ENCODE peak calls at places on chromosome 4, in six cellular contexts. A, M, J, E, H and X are unnamed samples. For H3K27me3 and H3K4me1, the result is how much of the 10 kb centered on the place peaks cover.

GRCh38 chr4:76748649-76749048 is 149.3 kb downstream of the SOWAHB start:
- DNase-seq in A (no peak), M (peak), J (no peak), E (no peak), H (no peak), X (no peak)

GRCh38 chr4:122710434-122711308 is 21.8 kb upstream of the BBS12 start:
- DNase-seq in A (no peak), M (no peak), J (no peak), E (no peak), H (no peak), X (no peak)

GRCh38 chr4:104915864-104916263 is 230.8 kb upstream of the TET2 start:
- DNase-seq in A (no peak), M (peak), J (no peak), E (no peak), H (no peak), X (no peak)

GRCh38 chr4:90943311-90943710 is 816.1 kb downstream of the CCSER1 start:
- DNase-seq in A (no peak), M (no peak), J (no peak), E (no peak), H (no peak), X (no peak)

GRCh38 chr4:102429553-102429952 is 71.6 kb upstream of the NFKB1 start:
- DNase-seq in A (no peak), M (no peak), J (no peak), E (no peak), H (no peak), X (no peak)

GRCh38 chr4:152680988-152681731 is 1.4 kb upstream of the TMEM154 start:
- DNase-seq in A (no peak), M (no peak), J (no peak), E (no peak), H (no peak), X (no peak)

GRCh38 chr4:121898150-121898549 is 27.9 kb upstream of the BBS7 start:
- DNase-seq in A (no peak), M (peak), J (no peak), E (peak), H (no peak), X (peak)

GRCh38 chr4:27974339-27974738 is 1113.7 kb downstream of the STIM2 start:
- DNase-seq in A (no peak), M (no peak), J (no peak), E (no peak), H (no peak), X (no peak)

GRCh38 chr4:5708171-5708828 is at the start of gene EVC2:
- DNase-seq in A (peak), M (peak), J (peak), E (no peak), H (peak), X (peak)

GRCh38 chr4:15149234-15149841 is 147.1 kb downstream of the CPEB2 start:
- DNase-seq in A (no peak), M (no peak), J (no peak), E (no peak), H (no peak), X (no peak)

GRCh38 chr4:55549888-55550287 is 3.2 kb upstream of the CLOCK start:
- DNase-seq in A (no peak), M (no peak), J (no peak), E (no peak), H (no peak), X (no peak)

GRCh38 chr4:72567821-72568620 is 1.0 kb downstream of the ADAMTS3 start:
- DNase-seq in A (peak), M (peak), J (peak), E (no peak), H (peak), X (peak)

GRCh38 chr4:62533573-62533972 is 1333.4 kb downstream of the ADGRL3 start:
- DNase-seq in A (no peak), M (no peak), J (no peak), E (no peak), H (no peak), X (no peak)

GRCh38 chr4:80196259-80197131 is 808 bp upstream of the PRDM8 start:
- DNase-seq in A (no peak), M (peak), J (no peak), E (no peak), H (no peak), X (peak)

GRCh38 chr4:140857111-140857510 is 100.9 kb upstream of the TBC1D9 start:
- DNase-seq in A (no peak), M (no peak), J (no peak), E (no peak), H (no peak), X (no peak)

GRCh38 chr4:118790544-118790943 is 45.4 kb downstream of the SEC24D start:
- DNase-seq in A (no peak), M (no peak), J (no peak), E (no peak), H (no peak), X (no peak)

GRCh38 chr4:60726779-60727178 is 473.3 kb upstream of the ADGRL3 start:
- DNase-seq in A (no peak), M (no peak), J (no peak), E (no peak), H (no peak), X (no peak)

GRCh38 chr4:140020457-140021361 is 133.3 kb downstream of the MAML3 start:
- DNase-seq in A (no peak), M (no peak), J (no peak), E (no peak), H (no peak), X (no peak)

GRCh38 chr4:26140150-26140898 is 180.5 kb upstream of the RBPJ start:
- DNase-seq in A (no peak), M (no peak), J (no peak), E (no peak), H (no peak), X (no peak)

GRCh38 chr4:2354760-2355159 is 63.7 kb downstream of the ZFYVE28 start:
- DNase-seq in A (no peak), M (no peak), J (no peak), E (no peak), H (peak), X (peak)

GRCh38 chr4:119041951-119042560 is 93.6 kb upstream of the MYOZ2 start:
- DNase-seq in A (no peak), M (peak), J (no peak), E (peak), H (no peak), X (no peak)

GRCh38 chr4:147899512-147899911 is 167.6 kb downstream of the ARHGAP10 start:
- DNase-seq in A (no peak), M (no peak), J (no peak), E (no peak), H (no peak), X (no peak)

GRCh38 chr4:28654618-28655017 is 1794.0 kb downstream of the STIM2 start:
- DNase-seq in A (no peak), M (no peak), J (no peak), E (no peak), H (no peak), X (no peak)

GRCh38 chr4:145679991-145680455 is at the start of gene C4orf51:
- DNase-seq in A (no peak), M (no peak), J (no peak), E (no peak), H (no peak), X (no peak)

GRCh38 chr4:145680902-145681301 is 956 bp downstream of the C4orf51 start:
- DNase-seq in A (no peak), M (no peak), J (no peak), E (no peak), H (no peak), X (no peak)

GRCh38 chr4:145679520-145679919 is 426 bp upstream of the C4orf51 start:
- DNase-seq in A (peak), M (no peak), J (no peak), E (no peak), H (no peak), X (no peak)

GRCh38 chr4:145681518-145681917 is 1.6 kb downstream of the C4orf51 start:
- DNase-seq in A (no peak), M (no peak), J (no peak), E (no peak), H (no peak), X (no peak)

DNA sequence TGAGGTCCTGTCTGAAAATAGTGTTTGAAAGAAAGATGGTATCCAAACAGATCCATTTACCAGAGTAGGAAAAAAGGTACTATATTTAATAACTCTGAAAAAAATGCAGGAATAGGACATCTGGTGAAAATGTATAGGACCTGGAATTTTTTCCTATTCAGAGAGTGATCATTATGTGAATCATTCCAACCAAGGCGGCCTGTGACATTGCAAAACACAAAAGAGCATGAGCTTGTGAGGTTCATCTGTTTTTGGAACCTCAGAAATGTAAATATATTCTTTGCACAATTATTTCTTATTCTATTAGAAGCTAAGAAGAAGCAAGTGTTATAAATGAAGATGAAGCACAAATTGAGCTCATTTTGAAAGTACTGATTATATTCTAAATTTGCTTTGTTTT is 2.0 kb downstream of the C4orf51 start:
- DNase-seq in A (no peak), M (no peak), J (no peak), E (no peak), H (no peak), X (no peak)
- H3K27me3 ChIP-seq in A (under half), M (under half), J (under half), E (under half), H (under half), X (under half)

DNA sequence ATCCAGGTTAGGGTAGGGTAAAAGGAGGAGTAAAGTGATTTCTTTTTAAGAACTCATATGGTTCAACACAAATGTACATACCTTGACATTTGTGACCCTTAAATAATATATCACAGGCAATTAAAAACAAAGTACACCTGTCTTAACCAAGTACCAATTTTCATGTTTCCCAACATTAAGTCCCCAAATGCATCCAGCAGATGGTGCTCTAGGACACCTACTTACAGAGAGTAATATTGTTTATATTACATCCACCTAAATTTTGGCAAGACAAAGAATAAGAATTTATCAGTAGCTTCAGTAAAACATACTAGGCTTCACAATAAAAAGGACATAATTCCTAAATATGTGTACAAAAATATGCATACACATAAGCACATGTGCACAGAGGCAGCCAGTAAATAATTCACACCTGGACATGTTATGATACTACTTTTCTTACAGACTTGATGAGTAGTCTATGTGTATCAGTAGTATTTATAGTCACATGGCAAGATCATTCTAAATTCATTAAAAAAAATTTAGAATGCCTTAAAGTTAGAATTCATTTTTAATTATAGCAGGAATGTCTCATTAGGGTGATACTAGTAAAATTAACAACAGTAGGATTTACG is 219.7 kb downstream of the DCLK2 start:
- DNase-seq in A (no peak), M (peak), J (no peak), E (no peak), H (no peak), X (no peak)
- H3K27ac ChIP-seq in A (no peak), M (no peak), J (no peak), E (no peak), H (no peak), X (no peak)

DNA sequence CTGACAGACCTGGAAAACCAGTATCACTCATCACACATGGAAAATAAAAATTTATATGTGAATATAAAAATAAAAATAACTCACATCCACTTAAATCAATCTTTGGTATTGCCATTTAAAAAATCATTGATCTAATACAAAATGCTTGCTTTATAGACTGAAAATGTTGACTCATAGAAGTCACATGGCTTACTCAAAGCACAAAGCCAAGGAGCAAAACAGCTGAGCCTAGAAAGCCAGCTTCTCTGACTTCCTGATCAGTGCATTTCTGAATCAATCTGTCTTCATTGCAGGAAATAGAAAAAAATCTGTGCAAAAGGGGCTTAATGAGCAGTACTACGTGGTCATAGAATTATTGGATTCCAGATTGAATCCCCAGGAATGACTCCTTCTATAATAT is 176.9 kb upstream of the HS3ST1 start:
- DNase-seq in A (no peak), M (no peak), J (no peak), E (no peak), H (no peak), X (no peak)
- H3K4me1 ChIP-seq in A (under half), M (under half), J (under half), E (under half), H (under half), X (under half)

GRCh38 chr4:154489558-154490260 is 1.9 kb downstream of the DCHS2 start:
- DNase-seq in A (no peak), M (no peak), J (no peak), E (no peak), H (no peak), X (peak)
- H3K27me3 ChIP-seq in A (half or more), M (half or more), J (half or more), E (under half), H (under half), X (under half)

GRCh38 chr4:182874946-182875345 is 42.2 kb downstream of the DCTD start:
- DNase-seq in A (no peak), M (no peak), J (no peak), E (no peak), H (no peak), X (no peak)
- H3K27ac ChIP-seq in A (no peak), M (no peak), J (no peak), E (no peak), H (no peak), X (no peak)

GRCh38 chr4:8103421-8103820 is 55.2 kb downstream of the ABLIM2 start:
- DNase-seq in A (no peak), M (no peak), J (no peak), E (no peak), H (peak), X (peak)
- H3K4me1 ChIP-seq in A (under half), M (under half), J (under half), E (under half), H (under half), X (under half)

GRCh38 chr4:7610062-7610670 is 175.4 kb upstream of the PSAPL1 start:
- DNase-seq in A (no peak), M (no peak), J (no peak), E (no peak), H (no peak), X (no peak)

GRCh38 chr4:7610841-7611240 is 176.1 kb upstream of the PSAPL1 start:
- DNase-seq in A (no peak), M (no peak), J (no peak), E (no peak), H (no peak), X (no peak)

GRCh38 chr4:7612311-7612710 is 177.6 kb upstream of the PSAPL1 start:
- DNase-seq in A (no peak), M (no peak), J (no peak), E (no peak), H (peak), X (no peak)

GRCh38 chr4:7607156-7607910 is 172.6 kb upstream of the PSAPL1 start:
- DNase-seq in A (no peak), M (no peak), J (peak), E (no peak), H (peak), X (no peak)

DNA sequence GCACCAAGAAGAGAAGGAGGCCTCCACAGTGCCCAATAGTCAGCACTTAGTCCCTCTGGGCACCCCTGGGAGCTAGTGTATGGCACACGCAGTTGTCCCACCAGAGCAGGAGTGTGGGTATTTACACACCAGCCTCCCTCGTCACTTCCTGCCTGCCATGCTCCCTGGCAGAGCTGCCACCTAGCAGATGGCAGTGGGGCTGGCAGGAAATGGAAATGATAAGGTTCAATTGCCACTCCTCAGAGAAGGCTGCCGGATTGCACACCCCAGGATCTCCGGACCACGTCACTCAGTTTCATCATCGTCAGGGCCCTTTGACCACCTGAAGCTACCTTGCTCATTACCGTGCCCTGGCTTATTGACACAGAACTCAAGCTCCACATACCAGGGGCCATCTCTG is 173.3 kb upstream of the PSAPL1 start:
- DNase-seq in A (no peak), M (no peak), J (no peak), E (no peak), H (no peak), X (no peak)
- H3K27me3 ChIP-seq in A (under half), M (under half), J (under half), E (under half), H (under half), X (under half)

DNA sequence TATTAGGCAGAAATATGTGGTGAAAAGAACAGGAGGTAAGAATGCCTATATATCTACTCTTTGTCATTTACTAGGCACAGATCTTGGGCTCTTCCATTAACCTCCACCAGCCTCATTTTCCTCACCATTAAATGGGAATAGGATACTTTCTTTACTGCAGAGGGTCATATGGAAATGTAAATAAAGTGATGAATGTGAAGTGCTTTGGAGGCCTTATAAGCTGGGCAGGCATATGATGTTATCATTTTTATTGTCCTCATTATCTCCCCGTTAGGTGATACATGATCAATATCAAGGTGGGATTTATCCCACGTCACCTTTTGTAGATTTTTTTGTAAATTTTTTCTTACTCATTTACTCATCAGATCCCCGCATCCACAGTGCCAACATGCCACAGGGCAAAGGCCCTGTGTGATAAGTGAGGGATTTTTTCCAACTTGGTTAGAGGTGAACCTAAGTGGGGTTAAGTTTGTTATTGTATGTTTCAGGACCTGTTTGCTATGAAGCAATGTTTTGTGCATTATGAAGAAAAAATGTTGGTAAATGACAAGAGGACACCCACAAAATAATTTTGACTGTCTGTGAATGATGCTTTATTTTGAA is 107.8 kb downstream of the SLC4A4 start:
- DNase-seq in A (no peak), M (no peak), J (no peak), E (no peak), H (no peak), X (no peak)
- H3K27ac ChIP-seq in A (peak), M (no peak), J (no peak), E (no peak), H (peak), X (no peak)

GRCh38 chr4:3361406-3361805 is 68.6 kb downstream of the RGS12 start:
- DNase-seq in A (no peak), M (no peak), J (no peak), E (no peak), H (no peak), X (peak)

GRCh38 chr4:3355266-3355748 is 62.5 kb downstream of the RGS12 start:
- DNase-seq in A (no peak), M (no peak), J (no peak), E (no peak), H (no peak), X (no peak)

GRCh38 chr4:3361896-3362295 is 69.1 kb downstream of the RGS12 start:
- DNase-seq in A (no peak), M (no peak), J (no peak), E (no peak), H (no peak), X (no peak)

GRCh38 chr4:3360741-3361140 is 67.9 kb downstream of the RGS12 start:
- DNase-seq in A (no peak), M (no peak), J (no peak), E (no peak), H (no peak), X (no peak)

GRCh38 chr4:3358660-3359059 is 65.8 kb downstream of the RGS12 start:
- DNase-seq in A (no peak), M (no peak), J (no peak), E (no peak), H (no peak), X (no peak)
- H3K4me1 ChIP-seq in A (under half), M (under half), J (under half), E (under half), H (under half), X (under half)